ENCODE peak calls at places on chromosome 4, in five cellular contexts. Q is ACHN, J is RCC 7860, W is adrenal gland, L is activated T-helper 1 cell treated with Interleukin-2 at 50 U/mL for 16 hours. K is an unnamed sample.

GRCh38 chr4:121228851-121229250 is 64.7 kb upstream of the TNIP3 start:
- DNase-seq in Q (no peak), J (no peak), W (no peak), L (no peak), K (no peak)

GRCh38 chr4:42750831-42751230 is 93.9 kb upstream of the ATP8A1 start:
- DNase-seq in Q (no peak), J (no peak), W (no peak), L (no peak), K (no peak)

GRCh38 chr4:7341486-7342222 is 93.1 kb downstream of the PSAPL1 start:
- DNase-seq in Q (no peak), J (peak), W (no peak), L (no peak), K (no peak)

GRCh38 chr4:38034986-38035882 is 75.0 kb downstream of the PTTG2 start:
- DNase-seq in Q (peak), J (peak), W (peak), L (no peak), K (peak)

GRCh38 chr4:113328514-113328913 is 279.1 kb downstream of the ANK2 start:
- DNase-seq in Q (peak), J (no peak), W (no peak), L (no peak), K (peak)

GRCh38 chr4:5874811-5875465 is 17.9 kb downstream of the CRMP1 start:
- DNase-seq in Q (peak), J (no peak), W (no peak), L (no peak), K (no peak)

GRCh38 chr4:5941601-5942000 is 48.7 kb upstream of the CRMP1 start:
- DNase-seq in Q (no peak), J (no peak), W (no peak), L (no peak), K (no peak)

GRCh38 chr4:155659168-155659567 is 7.5 kb upstream of the GUCY1A1 start:
- DNase-seq in Q (no peak), J (no peak), W (no peak), L (no peak), K (no peak)

GRCh38 chr4:113311047-113311446 is 261.6 kb downstream of the ANK2 start:
- DNase-seq in Q (no peak), J (no peak), W (no peak), L (no peak), K (no peak)

GRCh38 chr4:7206385-7206784 is 14.0 kb downstream of the SORCS2 start:
- DNase-seq in Q (peak), J (peak), W (peak), L (no peak), K (no peak)

GRCh38 chr4:41866799-41867677 is 68.2 kb upstream of the TMEM33 start:
- DNase-seq in Q (no peak), J (no peak), W (no peak), L (no peak), K (no peak)

GRCh38 chr4:95637047-95637600 is 88.4 kb upstream of the UNC5C start:
- DNase-seq in Q (peak), J (no peak), W (peak), L (no peak), K (no peak)

GRCh38 chr4:142091085-142091513 is 454.7 kb downstream of the IL15 start:
- DNase-seq in Q (peak), J (peak), W (peak), L (no peak), K (no peak)

GRCh38 chr4:28279249-28279648 is 1418.6 kb downstream of the STIM2 start:
- DNase-seq in Q (no peak), J (no peak), W (no peak), L (no peak), K (no peak)

GRCh38 chr4:185966997-185967775 is 101.8 kb upstream of the TLR3 start:
- DNase-seq in Q (no peak), J (no peak), W (no peak), L (no peak), K (no peak)

GRCh38 chr4:160026720-160027119 is 923.8 kb downstream of the RAPGEF2 start:
- DNase-seq in Q (peak), J (peak), W (peak), L (no peak), K (peak)

GRCh38 chr4:11495291-11495690 is 66.6 kb upstream of the HS3ST1 start:
- DNase-seq in Q (no peak), J (no peak), W (no peak), L (no peak), K (no peak)

GRCh38 chr4:58406762-58407161 is 1296.6 kb upstream of the IGFBP7 start:
- DNase-seq in Q (no peak), J (no peak), W (no peak), L (no peak), K (no peak)

GRCh38 chr4:150070464-150071170 is 7.6 kb upstream of the DCLK2 start:
- DNase-seq in Q (no peak), J (no peak), W (no peak), L (no peak), K (no peak)

GRCh38 chr4:48109413-48110263 is 24.4 kb downstream of the TXK start:
- DNase-seq in Q (peak), J (peak), W (no peak), L (no peak), K (peak)

GRCh38 chr4:55851885-55852284 is 1.6 kb upstream of the EXOC1 start:
- DNase-seq in Q (no peak), J (no peak), W (no peak), L (no peak), K (no peak)

GRCh38 chr4:81215219-81215892 is at the start of gene PRKG2:
- DNase-seq in Q (no peak), J (no peak), W (no peak), L (no peak), K (no peak)

GRCh38 chr4:6056976-6057766 is 38.9 kb upstream of the C4orf50 start:
- DNase-seq in Q (no peak), J (no peak), W (no peak), L (no peak), K (no peak)

GRCh38 chr4:89226665-89227572 is 80.7 kb downstream of the GPRIN3 start:
- DNase-seq in Q (peak), J (peak), W (peak), L (peak), K (peak)

GRCh38 chr4:143641406-143641805 is 59.1 kb downstream of the FREM3 start:
- DNase-seq in Q (no peak), J (no peak), W (no peak), L (no peak), K (no peak)

GRCh38 chr4:617644-618330 is 7.6 kb upstream of the PDE6B start:
- DNase-seq in Q (no peak), J (no peak), W (no peak), L (no peak), K (no peak)

K was measured in erythroblast.